ENCODE peak calls at places on chromosome 13, in seven cellular contexts. V, L, G, E, C, Y and R are unnamed samples. For H3K4me1, the result is how much of the 10 kb centered on the place peaks cover.

GRCh38 chr13:47803131-47803530 is 197.9 kb downstream of the SUCLA2 start:
- DNase-seq in V (no peak), L (no peak), G (no peak), E (no peak), C (no peak), Y (no peak), R (no peak)

GRCh38 chr13:46595136-46595917 is 42.4 kb downstream of the LRCH1 start:
- DNase-seq in V (no peak), L (no peak), G (no peak), E (no peak), C (peak), Y (no peak), R (no peak)

GRCh38 chr13:89695343-89696257 is 1651.9 kb upstream of the MIR17HG start:
- DNase-seq in V (no peak), L (no peak), G (peak), E (peak), C (peak), Y (no peak), R (no peak)

GRCh38 chr13:111906816-111907215 is 160.1 kb upstream of the SOX1 start:
- DNase-seq in V (no peak), L (no peak), G (no peak), E (no peak), C (no peak), Y (no peak), R (no peak)

GRCh38 chr13:28609936-28610335 is 49.0 kb upstream of the POMP start:
- DNase-seq in V (no peak), L (no peak), G (no peak), E (no peak), C (no peak), Y (no peak), R (no peak)

GRCh38 chr13:39483326-39483725 is 119.7 kb downstream of the LHFPL6 start:
- DNase-seq in V (no peak), L (no peak), G (no peak), E (no peak), C (no peak), Y (no peak), R (no peak)

GRCh38 chr13:82749551-82749950 is 1132.7 kb downstream of the SLITRK1 start:
- DNase-seq in V (no peak), L (no peak), G (no peak), E (no peak), C (no peak), Y (no peak), R (no peak)

GRCh38 chr13:20401958-20402856 is 123.5 kb downstream of the CRYL1 start:
- DNase-seq in V (no peak), L (no peak), G (peak), E (no peak), C (no peak), Y (no peak), R (no peak)

GRCh38 chr13:110471833-110472162 is 89.7 kb downstream of the RAB20 start:
- DNase-seq in V (no peak), L (no peak), G (peak), E (no peak), C (no peak), Y (no peak), R (no peak)

GRCh38 chr13:114099918-114100445 is 32.4 kb downstream of the RASA3 start:
- DNase-seq in V (peak), L (peak), G (peak), E (peak), C (no peak), Y (no peak), R (no peak)

GRCh38 chr13:44231786-44232516 is 141.7 kb upstream of the SERP2 start:
- DNase-seq in V (no peak), L (peak), G (peak), E (peak), C (peak), Y (no peak), R (no peak)
- H3K27ac ChIP-seq in V (no peak), L (peak), G (peak), E (peak), C (peak), Y (no peak), R (no peak)

DNA sequence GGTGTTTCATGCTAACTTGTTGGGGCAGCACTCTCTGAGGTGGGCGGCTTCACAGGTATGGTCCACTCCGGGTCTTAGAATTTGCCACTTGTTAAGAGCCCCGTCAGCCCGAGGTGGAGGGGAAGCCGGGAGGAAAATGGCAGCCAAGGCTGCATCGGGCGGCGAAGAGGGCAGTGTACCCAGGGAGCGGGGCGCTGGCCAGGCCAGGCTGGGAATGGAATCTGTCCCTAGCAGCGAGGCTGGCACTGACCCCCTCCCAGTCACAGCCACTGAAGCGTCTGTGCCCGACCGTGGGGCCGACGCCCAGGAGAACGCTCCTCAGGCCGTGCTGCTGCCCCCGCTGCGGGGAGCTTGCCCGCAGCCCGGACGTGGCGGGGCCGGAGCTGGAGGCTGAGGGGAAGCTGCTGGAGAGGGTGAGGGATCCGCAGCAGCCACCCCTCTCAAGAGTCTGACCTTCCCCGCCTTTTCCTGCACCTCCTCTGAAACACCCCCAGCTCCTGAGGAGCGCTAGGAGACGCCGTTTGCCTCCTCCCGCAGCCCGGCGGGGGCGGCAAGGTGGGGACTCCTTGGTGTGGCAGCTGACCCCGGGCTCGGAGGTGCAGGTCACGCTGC is 313.8 kb upstream of the SPRY2 start:
- DNase-seq in V (no peak), L (no peak), G (no peak), E (no peak), C (no peak), Y (no peak), R (no peak)
- H3K4me3 ChIP-seq in V (no peak), L (no peak), G (no peak), E (no peak), C (no peak), Y (no peak), R (no peak)

DNA sequence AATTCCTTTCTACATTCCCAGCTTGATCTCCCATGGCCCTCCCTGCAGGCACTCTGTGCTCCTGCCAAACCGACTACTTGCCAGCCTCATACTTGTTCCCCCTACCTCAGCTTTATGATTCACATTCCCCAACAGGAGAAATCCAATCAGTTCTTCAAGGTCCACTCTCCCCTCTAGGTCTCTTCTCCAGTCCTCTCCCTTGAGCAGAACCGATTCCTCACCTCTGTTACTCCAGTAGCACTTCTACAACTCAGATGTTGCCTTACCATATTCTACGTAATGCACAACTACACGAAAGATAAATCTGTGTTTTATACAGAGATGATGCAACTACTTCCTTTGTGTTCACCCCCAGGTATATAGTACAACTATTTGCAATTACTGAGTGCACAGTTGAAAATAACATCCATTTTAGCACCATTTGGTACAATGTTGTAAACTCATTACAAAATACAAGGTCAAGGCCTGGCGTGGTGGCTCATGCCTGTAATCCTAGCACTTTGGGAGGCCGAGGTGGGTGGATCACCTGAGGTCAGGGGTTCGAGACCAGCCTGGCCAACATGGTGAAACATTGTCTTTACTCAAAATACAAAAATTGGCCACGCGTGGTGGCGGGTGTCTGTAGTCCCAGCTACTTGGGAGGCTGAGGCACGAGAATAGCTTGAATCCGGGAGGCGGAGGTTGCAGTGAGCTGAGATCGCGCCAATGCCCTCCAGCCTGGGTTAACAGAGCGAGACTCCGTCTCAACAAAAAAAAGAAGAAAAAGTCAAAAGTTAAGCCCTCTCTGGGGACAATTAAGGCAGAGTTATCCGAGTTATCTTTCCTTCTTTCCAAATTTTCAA is 2.9 kb upstream of the WBP4 start:
- DNase-seq in V (no peak), L (no peak), G (peak), E (no peak), C (no peak), Y (no peak), R (no peak)
- H3K4me1 ChIP-seq in V (under half), L (under half), G (under half), E (under half), C (under half), Y (under half), R (under half)

GRCh38 chr13:24042710-24043440 is 117.6 kb upstream of the SPATA13 start:
- DNase-seq in V (no peak), L (no peak), G (no peak), E (no peak), C (no peak), Y (no peak), R (no peak)
- H3K27ac ChIP-seq in V (no peak), L (no peak), G (no peak), E (no peak), C (no peak), Y (no peak), R (no peak)